ENCODE peak calls at places on chromosomes 6 and 20, in five cellular contexts. P is type B pancreatic cell, T is GM12865, I is fibroblast of mammary gland, O is AG04450. C is an unnamed sample.

GRCh38 chr6:112503210-112503609 is 156.1 kb downstream of the RFPL4B start:
- DNase-seq in O (no peak), P (no peak), T (no peak), I (no peak), C (no peak)

GRCh38 chr6:33822575-33823395 is 19.0 kb upstream of the MLN start:
- DNase-seq in T (peak), I (peak), P (no peak), O (no peak), C (peak)

GRCh38 chr6:10409160-10409765 is 5.6 kb downstream of the TFAP2A start:
- DNase-seq in T (no peak), O (no peak), I (no peak), P (no peak), C (no peak)

GRCh38 chr6:81451787-81452186 is 300.7 kb downstream of the TENT5A start:
- DNase-seq in I (peak), T (peak), P (no peak), O (peak), C (peak)

GRCh38 chr6:31785475-31785874 is 8.3 kb upstream of the VWA7 start:
- DNase-seq in I (no peak), T (no peak), P (no peak), O (no peak), C (no peak)

GRCh38 chr6:113104546-113105325 is 752.4 kb upstream of the MARCKS start:
- DNase-seq in P (no peak), T (no peak), O (no peak), I (no peak), C (no peak)

GRCh38 chr20:25459111-25459830 is 51.8 kb downstream of the GINS1 start:
- DNase-seq in I (no peak), P (no peak), O (no peak), T (no peak), C (no peak)

GRCh38 chr6:31356216-31356945 is 598 bp downstream of the HLA-B start:
- DNase-seq in T (peak), I (no peak), P (no peak), O (no peak), C (no peak)

GRCh38 chr20:33655164-33655563 is 7.0 kb upstream of the C20orf144 start:
- DNase-seq in I (no peak), T (no peak), P (no peak), O (no peak), C (no peak)

GRCh38 chr20:20237093-20237959 is 130.6 kb upstream of the INSM1 start:
- DNase-seq in O (peak), I (peak), P (no peak), T (peak), C (peak)

GRCh38 chr6:151018911-151019795 is 153.7 kb downstream of the MTHFD1L start:
- DNase-seq in P (no peak), T (no peak), O (no peak), I (no peak), C (no peak)

GRCh38 chr6:168030218-168030693 is 32.8 kb downstream of the KIF25 start:
- DNase-seq in O (no peak), T (no peak), P (no peak), I (no peak), C (no peak)

GRCh38 chr6:125507987-125508655 is 206.4 kb upstream of the HDDC2 start:
- DNase-seq in T (peak), P (no peak), I (peak), O (no peak), C (no peak)

GRCh38 chr6:37600287-37600916 is 97.3 kb downstream of the MDGA1 start:
- DNase-seq in P (no peak), T (no peak), I (no peak), O (no peak), C (no peak)

GRCh38 chr6:43758617-43759050 is 11.4 kb upstream of the VEGFA start:
- DNase-seq in T (no peak), P (no peak), I (no peak), O (no peak), C (no peak)

GRCh38 chr6:157985378-157986155 is 3.9 kb downstream of the SYNJ2 start:
- DNase-seq in I (no peak), O (no peak), T (no peak), P (no peak), C (no peak)

DNA sequence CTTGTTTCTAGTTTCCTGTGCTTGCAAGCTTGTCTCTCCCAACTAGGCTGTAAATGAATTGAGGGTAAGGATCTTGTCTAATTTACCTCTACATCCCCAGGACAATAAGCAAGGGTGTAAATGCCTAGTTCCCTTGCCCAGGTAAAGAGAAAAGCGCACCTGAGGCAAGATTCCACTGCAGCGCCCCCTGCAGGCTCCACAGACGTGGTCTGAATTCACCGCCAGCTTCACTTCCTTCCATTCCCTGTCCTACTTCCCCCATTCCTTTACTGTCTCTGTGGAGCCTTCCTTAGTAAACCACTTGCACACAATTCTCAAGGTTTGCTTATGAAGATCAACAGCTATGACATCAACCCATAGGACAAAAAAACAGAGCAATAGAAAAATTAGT is 42.3 kb downstream of the ANKEF1 start:
- DNase-seq in I (no peak), P (no peak), T (peak), O (no peak), C (no peak)
- TF ChIP-seq CTCF in I (peak), P (peak), T (peak), O (peak), C (peak)

GRCh38 chr6:102114402-102114801 is 720.9 kb downstream of the GRIK2 start:
- DNase-seq in T (peak), O (no peak), P (no peak), I (no peak), C (peak)
- TF ChIP-seq CTCF in T (peak), O (no peak), P (peak), I (no peak), C (no peak)

GRCh38 chr6:35483892-35484645 is 12.8 kb downstream of the TEAD3 start:
- DNase-seq in O (no peak), P (no peak), I (no peak), T (no peak), C (no peak)
- TF ChIP-seq CTCF in O (no peak), P (no peak), I (no peak), T (no peak), C (no peak)

GRCh38 chr6:99324996-99325395 is 24.5 kb downstream of the FAXC start:
- DNase-seq in P (no peak), O (no peak), I (no peak), T (no peak), C (no peak)
- TF ChIP-seq CTCF in P (peak), O (no peak), I (no peak), T (no peak), C (no peak)

GRCh38 chr6:104625536-104625935 is 234.2 kb downstream of the HACE1 start:
- DNase-seq in I (peak), O (no peak), P (no peak), T (no peak), C (peak)

GRCh38 chr6:104617541-104618072 is 242.1 kb downstream of the HACE1 start:
- DNase-seq in O (no peak), P (no peak), I (no peak), T (no peak), C (no peak)

GRCh38 chr6:104623052-104623690 is 236.5 kb downstream of the HACE1 start:
- DNase-seq in O (no peak), I (no peak), P (no peak), T (peak), C (no peak)
- TF ChIP-seq CTCF in O (no peak), I (no peak), P (peak), T (no peak), C (peak)

GRCh38 chr20:59051666-59052065 is 9.1 kb upstream of the PRELID3B start:
- DNase-seq in O (no peak), P (no peak), I (no peak), T (no peak), C (no peak)

GRCh38 chr20:59050437-59050836 is 7.9 kb upstream of the PRELID3B start:
- DNase-seq in T (no peak), I (no peak), P (no peak), O (no peak), C (no peak)

GRCh38 chr20:59055302-59055701 is 12.7 kb upstream of the PRELID3B start:
- DNase-seq in I (peak), P (no peak), T (peak), O (no peak), C (no peak)
- TF ChIP-seq CTCF in I (peak), P (peak), T (peak), O (peak), C (peak)

GRCh38 chr20:58214310-58214709 is 14.1 kb downstream of the ANKRD60 start:
- DNase-seq in T (no peak), O (no peak), I (no peak), P (no peak), C (no peak)

GRCh38 chr20:58212636-58213035 is 15.8 kb downstream of the ANKRD60 start:
- DNase-seq in I (no peak), T (no peak), O (no peak), P (no peak), C (no peak)

GRCh38 chr20:58215116-58215515 is 13.3 kb downstream of the ANKRD60 start:
- DNase-seq in O (no peak), I (no peak), P (no peak), T (no peak), C (no peak)

GRCh38 chr20:58213716-58214115 is 14.7 kb downstream of the ANKRD60 start:
- DNase-seq in T (no peak), I (no peak), P (no peak), O (no peak), C (no peak)

DNA sequence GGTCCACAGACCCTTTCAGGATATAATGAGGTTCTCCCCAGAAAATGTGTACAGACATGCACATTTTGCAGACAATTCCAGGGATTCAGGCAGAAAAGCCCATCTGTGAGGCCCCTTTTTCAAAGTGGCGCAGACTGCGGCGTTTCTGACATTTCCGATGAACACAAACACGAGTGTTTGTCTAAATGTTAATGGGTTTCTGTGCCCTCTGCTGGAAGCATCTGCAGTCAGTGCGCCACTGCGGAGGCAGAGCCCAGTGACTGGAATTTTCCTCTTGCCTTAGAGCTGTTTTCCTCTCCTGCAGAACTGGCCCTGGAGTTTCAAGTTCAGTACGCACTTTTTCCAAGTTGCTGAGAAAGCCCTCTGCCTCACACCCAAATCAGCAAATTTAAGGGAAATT is 15.3 kb downstream of the ANKRD60 start:
- DNase-seq in P (no peak), T (no peak), I (no peak), O (no peak), C (no peak)
- TF ChIP-seq CTCF in P (no peak), T (no peak), I (no peak), O (peak), C (no peak)

DNA sequence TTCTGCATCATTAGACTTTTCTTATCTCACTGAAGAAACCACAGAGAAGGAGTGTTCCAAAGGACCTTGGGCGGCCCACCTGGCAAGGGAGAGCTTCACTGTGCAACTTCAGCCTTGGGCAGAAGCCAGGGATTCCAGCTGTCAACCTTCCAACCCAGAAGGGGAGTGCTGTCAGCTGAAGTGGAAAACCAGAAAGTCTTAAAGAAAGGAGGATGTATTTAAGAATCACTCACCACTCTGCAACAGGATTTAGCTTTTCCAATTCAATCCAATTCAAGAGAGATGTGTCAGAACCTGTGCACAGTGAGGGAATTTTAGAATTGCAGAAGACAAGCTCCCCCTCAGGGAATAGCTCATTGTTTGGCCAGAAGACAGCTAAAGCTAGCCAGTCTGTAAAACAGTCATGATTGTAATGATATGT is 553.7 kb downstream of the CD83 start:
- DNase-seq in T (no peak), O (peak), P (no peak), I (peak), C (no peak)
- TF ChIP-seq CTCF in T (no peak), O (no peak), P (no peak), I (no peak), C (no peak)

DNA sequence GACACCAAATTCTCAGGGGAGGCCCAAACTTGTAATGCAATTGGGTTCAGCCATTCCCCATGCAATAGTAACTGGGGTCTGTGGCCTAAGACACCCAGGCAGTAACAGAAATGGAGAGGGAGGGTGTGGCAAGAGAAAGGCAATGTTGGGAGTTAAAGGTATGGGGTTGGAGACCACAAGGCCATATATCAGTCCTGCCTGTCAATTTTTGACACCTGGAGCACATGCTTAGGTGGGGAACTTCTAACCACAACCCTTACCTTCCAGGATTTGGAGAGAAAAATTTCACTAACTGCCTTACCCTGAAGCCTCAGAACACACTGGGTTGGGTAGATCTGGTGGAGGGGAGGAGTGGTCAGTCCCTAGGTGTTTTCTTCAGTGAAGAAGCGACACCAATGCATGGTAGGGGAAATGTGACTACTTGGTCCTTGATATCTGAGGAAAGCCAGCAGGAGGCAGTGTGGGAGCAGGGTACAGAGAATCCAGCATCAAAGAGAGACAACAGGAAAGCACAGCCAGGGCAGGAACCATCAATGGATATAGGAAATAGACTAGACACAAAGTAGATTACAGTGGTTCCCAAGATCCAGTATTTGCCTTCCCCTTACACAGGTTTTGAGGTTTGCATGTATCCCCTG is 6.8 kb upstream of the USP49 start:
- DNase-seq in P (no peak), T (peak), I (peak), O (no peak), C (no peak)
- TF ChIP-seq CTCF in P (no peak), T (peak), I (peak), O (peak), C (no peak)

DNA sequence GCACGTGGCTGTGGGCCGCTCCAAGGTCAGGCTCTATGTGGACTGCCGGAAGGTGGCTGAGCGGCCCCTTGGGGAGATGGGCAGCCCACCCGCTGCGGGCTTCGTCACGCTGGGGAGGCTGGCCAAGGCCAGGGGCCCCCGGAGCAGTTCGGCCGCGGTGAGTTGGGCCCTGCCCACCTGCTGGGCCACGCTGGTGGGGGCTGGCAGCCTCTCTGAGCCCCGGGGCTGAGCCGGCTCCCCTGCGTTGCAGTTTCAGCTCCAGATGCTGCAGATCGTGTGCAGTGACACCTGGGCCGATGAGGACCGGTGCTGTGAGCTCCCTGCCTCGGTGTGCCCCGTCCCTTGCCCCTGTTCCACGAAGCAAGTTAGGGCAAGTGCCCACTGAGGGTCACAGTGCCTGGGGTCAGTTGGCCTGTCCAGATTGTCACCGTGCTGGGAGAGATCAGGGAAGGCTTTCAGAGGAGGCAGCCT is 27.1 kb downstream of the COL20A1 start:
- DNase-seq in I (no peak), T (no peak), O (no peak), P (no peak), C (no peak)
- TF ChIP-seq CTCF in I (no peak), T (no peak), O (no peak), P (no peak), C (no peak)